ENCODE peak calls at places on chromosomes 5 and 9, in seven cellular contexts. V is activated CD8-positive, alpha-beta memory T cell treated with anti-CD3 and anti-CD28 coated beads, Interleukin-2, amount 50 U/mL, for 4 hours; Z is left cardiac atrium; F is mucosa of gallbladder; I is amniotic stem cell; K is WERI-Rb-1; G is sigmoid colon. M is an unnamed sample.
A peak's percentile ranks its signal among the peaks of the same experiment; 100 is the strongest.

GRCh38 chr9:68739631-68740174 is 34.7 kb downstream of the PIP5K1B start:
- DNase-seq in V (no peak), Z (no peak), F (peak; percentile 68), I (no peak), K (no peak), G (no peak), M (no peak)

GRCh38 chr5:20523099-20523498 is 535.1 kb upstream of the CDH18 start:
- DNase-seq in V (no peak), Z (no peak), F (no peak), I (no peak), K (no peak), G (no peak), M (no peak)

GRCh38 chr9:12973702-12974101 is 198.9 kb downstream of the LURAP1L start:
- DNase-seq in V (no peak), Z (no peak), F (no peak), I (no peak), K (no peak), G (no peak), M (no peak)

GRCh38 chr5:176774216-176775171 is 35.9 kb upstream of the UNC5A start:
- DNase-seq in V (no peak), Z (no peak), F (no peak), I (no peak), K (no peak), G (peak; percentile 46), M (no peak)

GRCh38 chr5:145750194-145750593 is 84.9 kb downstream of the PRELID2 start:
- DNase-seq in V (no peak), Z (no peak), F (no peak), I (no peak), K (no peak), G (no peak), M (no peak)

GRCh38 chr5:178378527-178379484 is 146.2 kb upstream of the PHYKPL start:
- DNase-seq in V (peak; percentile 7), Z (peak; percentile 8), F (no peak), I (no peak), K (no peak), G (no peak), M (no peak)

GRCh38 chr9:89655990-89656657 is 51.3 kb downstream of the GADD45G start:
- DNase-seq in V (no peak), Z (no peak), F (no peak), I (no peak), K (no peak), G (peak; percentile 72), M (no peak)

GRCh38 chr5:1498623-1499416 is 24.9 kb downstream of the LPCAT1 start:
- DNase-seq in V (no peak), Z (no peak), F (no peak), I (no peak), K (no peak), G (no peak), M (no peak)

GRCh38 chr5:44332360-44332971 is 56.8 kb downstream of the FGF10 start:
- DNase-seq in V (no peak), Z (no peak), F (no peak), I (no peak), K (no peak), G (no peak), M (no peak)

GRCh38 chr5:177412603-177413233 is 3.4 kb upstream of the F12 start:
- DNase-seq in V (no peak), Z (no peak), F (no peak), I (no peak), K (no peak), G (no peak), M (no peak)

GRCh38 chr9:71273613-71274012 is 152.2 kb upstream of the TRPM3 start:
- DNase-seq in V (no peak), Z (no peak), F (no peak), I (no peak), K (no peak), G (no peak), M (no peak)

GRCh38 chr9:136545065-136545965 is 533 bp downstream of the NOTCH1 start:
- DNase-seq in V (peak; percentile 57), Z (peak; percentile 53), F (no peak), I (no peak), K (no peak), G (no peak), M (no peak)

GRCh38 chr5:37840036-37840909 is at the start of gene GDNF:
- DNase-seq in V (no peak), Z (peak; percentile 58), F (peak; percentile 17), I (peak; percentile 60), K (peak; percentile 59), G (peak; percentile 91), M (no peak)

GRCh38 chr9:16138961-16139441 is 586.2 kb downstream of the CCDC171 start:
- DNase-seq in V (no peak), Z (peak; percentile 72), F (no peak), I (peak; percentile 43), K (no peak), G (no peak), M (no peak)

GRCh38 chr9:4494806-4495205 is 4.5 kb downstream of the SLC1A1 start:
- DNase-seq in V (no peak), Z (no peak), F (no peak), I (no peak), K (no peak), G (no peak), M (no peak)

GRCh38 chr9:110807956-110808598 is 139.5 kb downstream of the MUSK start:
- DNase-seq in V (no peak), Z (no peak), F (no peak), I (no peak), K (no peak), G (no peak), M (no peak)

GRCh38 chr5:69491838-69492390 is 676 bp upstream of the OCLN start:
- DNase-seq in V (no peak), Z (no peak), F (no peak), I (no peak), K (no peak), G (no peak), M (no peak)